ENCODE peak calls at places on chromosomes 11 and 22, in seven cellular contexts. O is Panc1; S is SK-N-DZ; Q is right atrium auricular region; W is CD4-positive, alpha-beta T cell; J is Calu3; C is sigmoid colon. M is an unnamed sample.

GRCh38 chr22:47174671-47175111 is 412.2 kb downstream of the TBC1D22A start:
- DNase-seq in Q (no peak), W (no peak), C (peak; percentile 58), S (no peak), J (no peak), O (no peak), M (no peak)

GRCh38 chr11:19978668-19979518 is 181.4 kb downstream of the DBX1 start:
- DNase-seq in O (peak; percentile 59), C (peak; percentile 64), Q (no peak), W (no peak), J (peak; percentile 61), S (no peak), M (no peak)

GRCh38 chr11:68127791-68128681 is 6.8 kb upstream of the CHKA start:
- DNase-seq in S (no peak), Q (no peak), W (no peak), O (no peak), C (peak; percentile 78), J (peak; percentile 85), M (no peak)

GRCh38 chr11:66080055-66080817 is 10.2 kb downstream of the PACS1 start:
- DNase-seq in O (no peak), Q (peak; percentile 86), C (peak; percentile 85), S (no peak), W (peak; percentile 63), J (peak; percentile 37), M (no peak)

GRCh38 chr22:44975444-44976262 is 34.2 kb downstream of the PHF21B start:
- DNase-seq in W (peak; percentile 11), C (peak; percentile 70), J (peak; percentile 87), O (peak; percentile 8), Q (no peak), S (peak; percentile 47), M (peak; percentile 78)

GRCh38 chr11:45751430-45751829 is 53.5 kb upstream of the SLC35C1 start:
- DNase-seq in C (no peak), S (peak; percentile 80), J (no peak), O (no peak), Q (no peak), W (no peak), M (no peak)

GRCh38 chr11:57321996-57322880 is 2.5 kb downstream of the TNKS1BP1 start:
- DNase-seq in Q (peak; percentile 95), J (peak; percentile 83), S (peak; percentile 64), O (no peak), C (peak; percentile 97), W (no peak), M (no peak)

GRCh38 chr11:64069401-64070300 is 33.9 kb downstream of the FLRT1 start:
- DNase-seq in W (no peak), C (no peak), J (no peak), Q (no peak), S (no peak), O (no peak), M (no peak)

GRCh38 chr11:14075118-14075601 is 112.6 kb downstream of the SPON1 start:
- DNase-seq in O (no peak), J (no peak), S (no peak), W (peak; percentile 48), Q (no peak), C (no peak), M (no peak)

GRCh38 chr11:29159552-29160465 is 857.0 kb downstream of the KCNA4 start:
- DNase-seq in Q (no peak), C (no peak), S (peak; percentile 48), W (no peak), J (peak; percentile 71), O (peak; percentile 17), M (peak; percentile 21)

GRCh38 chr11:31805629-31806185 is 5.4 kb downstream of the PAX6 start:
- DNase-seq in W (no peak), J (no peak), S (no peak), O (no peak), C (no peak), Q (peak; percentile 40), M (no peak)

GRCh38 chr11:36354221-36355003 is 58.3 kb downstream of the PRR5L start:
- DNase-seq in J (no peak), O (no peak), C (no peak), S (no peak), Q (no peak), W (no peak), M (no peak)

GRCh38 chr11:19571906-19572305 is 140.7 kb upstream of the NAV2 start:
- DNase-seq in J (no peak), Q (no peak), C (no peak), S (no peak), O (no peak), W (no peak), M (no peak)

GRCh38 chr22:43230983-43231723 is 44.2 kb upstream of the TTLL12 start:
- DNase-seq in S (peak; percentile 79), O (peak; percentile 47), Q (no peak), J (peak; percentile 81), C (no peak), W (peak; percentile 55), M (peak; percentile 70)

GRCh38 chr22:44597616-44598015 is 99.6 kb upstream of the RTL6 start:
- DNase-seq in J (no peak), W (no peak), S (peak; percentile 43), Q (no peak), C (no peak), O (no peak), M (no peak)

M was measured in OCI-LY7.